ENCODE peak calls at places on chromosome X, in seven cellular contexts. R is spleen, L is transverse colon, W is stomach, U is GM12878, P is K562, M is upper lobe of left lung. Q is an unnamed sample.

GRCh38 chrX:12115377-12115776 is 22.9 kb upstream of the FRMPD4 start:
- DNase-seq in R (no peak), L (no peak), W (no peak), U (no peak), P (peak; percentile 2), M (no peak), Q (no peak)

GRCh38 chrX:68443155-68443868 is 10.0 kb upstream of the OPHN1 start:
- DNase-seq in R (no peak), L (no peak), W (no peak), U (peak; percentile 9), P (no peak), M (peak; percentile 26), Q (no peak)

GRCh38 chrX:22922961-22923360 is 76.8 kb upstream of the DDX53 start:
- DNase-seq in R (no peak), L (no peak), W (no peak), U (no peak), P (no peak), M (no peak), Q (no peak)

GRCh38 chrX:120549483-120550452 is 11.0 kb downstream of the CUL4B start:
- DNase-seq in R (no peak), L (no peak), W (no peak), U (no peak), P (peak; percentile 69), M (no peak), Q (no peak)

GRCh38 chrX:56233682-56234081 is 1.5 kb downstream of the KLF8 start:
- DNase-seq in R (no peak), L (peak; percentile 45), W (no peak), U (peak; percentile 60), P (peak; percentile 2), M (peak; percentile 83), Q (no peak)

GRCh38 chrX:9940397-9940796 is 26.8 kb upstream of the CLDN34 start:
- DNase-seq in R (no peak), L (no peak), W (no peak), U (no peak), P (peak; percentile 0), M (no peak), Q (no peak)

GRCh38 chrX:119512145-119512800 is 44.0 kb downstream of the SLC25A5 start:
- DNase-seq in R (no peak), L (peak; percentile 70), W (peak; percentile 71), U (no peak), P (peak; percentile 80), M (peak; percentile 73), Q (no peak)

GRCh38 chrX:1466971-1467561 is 14.4 kb upstream of the ASMTL start:
- DNase-seq in R (peak; percentile 87), L (peak; percentile 69), W (peak; percentile 38), U (no peak), P (no peak), M (no peak), Q (peak; percentile 58)

GRCh38 chrX:155242300-155242699 is 22.0 kb downstream of the RAB39B start:
- DNase-seq in R (no peak), L (no peak), W (no peak), U (no peak), P (no peak), M (no peak), Q (no peak)

GRCh38 chrX:100895365-100896075 is 21.4 kb upstream of the NOX1 start:
- DNase-seq in R (no peak), L (peak; percentile 28), W (peak; percentile 33), U (no peak), P (peak; percentile 50), M (peak; percentile 23), Q (no peak)

GRCh38 chrX:43386872-43387271 is 269.2 kb upstream of the MAOA start:
- DNase-seq in R (no peak), L (no peak), W (no peak), U (no peak), P (no peak), M (no peak), Q (no peak)

GRCh38 chrX:9351112-9351511 is 113.7 kb upstream of the TBL1X start:
- DNase-seq in R (no peak), L (no peak), W (no peak), U (no peak), P (no peak), M (no peak), Q (no peak)

GRCh38 chrX:17405225-17405969 is 30.4 kb downstream of the NHS start:
- DNase-seq in R (no peak), L (no peak), W (no peak), U (no peak), P (no peak), M (no peak), Q (no peak)

GRCh38 chrX:145620666-145621065 is 197.0 kb upstream of the SLITRK2 start:
- DNase-seq in R (no peak), L (no peak), W (no peak), U (no peak), P (no peak), M (no peak), Q (no peak)

GRCh38 chrX:37883196-37883595 is 35.8 kb upstream of the DYNLT3 start:
- DNase-seq in R (no peak), L (no peak), W (no peak), U (no peak), P (no peak), M (no peak), Q (no peak)

GRCh38 chrX:150269613-150270254 is 93.4 kb upstream of the MAMLD1 start:
- DNase-seq in R (no peak), L (no peak), W (peak; percentile 71), U (no peak), P (no peak), M (no peak), Q (peak; percentile 60)

GRCh38 chrX:97685753-97686152 is 802.0 kb downstream of the RPA4 start:
- DNase-seq in R (no peak), L (no peak), W (no peak), U (no peak), P (peak; percentile 17), M (no peak), Q (no peak)

GRCh38 chrX:16695079-16695676 is 17.3 kb downstream of the CTPS2 start:
- DNase-seq in R (peak; percentile 84), L (peak; percentile 65), W (peak; percentile 72), U (no peak), P (peak; percentile 67), M (peak; percentile 49), Q (no peak)

GRCh38 chrX:56503941-56504673 is 59.3 kb upstream of the UBQLN2 start:
- DNase-seq in R (no peak), L (no peak), W (no peak), U (no peak), P (no peak), M (no peak), Q (no peak)

GRCh38 chrX:138191998-138192397 is 519.5 kb downstream of the FGF13 start:
- DNase-seq in R (no peak), L (no peak), W (no peak), U (no peak), P (peak; percentile 37), M (no peak), Q (no peak)

GRCh38 chrX:14932136-14932535 is 58.9 kb downstream of the MOSPD2 start:
- DNase-seq in R (no peak), L (no peak), W (no peak), U (no peak), P (no peak), M (no peak), Q (no peak)

GRCh38 chrX:1673337-1673736 is 58.5 kb downstream of the ASMT start:
- DNase-seq in R (peak; percentile 47), L (peak; percentile 28), W (no peak), U (no peak), P (peak; percentile 49), M (no peak), Q (no peak)

GRCh38 chrX:133905305-133905704 is 80.1 kb downstream of the GPC3 start:
- DNase-seq in R (no peak), L (no peak), W (no peak), U (no peak), P (no peak), M (no peak), Q (no peak)

DNA sequence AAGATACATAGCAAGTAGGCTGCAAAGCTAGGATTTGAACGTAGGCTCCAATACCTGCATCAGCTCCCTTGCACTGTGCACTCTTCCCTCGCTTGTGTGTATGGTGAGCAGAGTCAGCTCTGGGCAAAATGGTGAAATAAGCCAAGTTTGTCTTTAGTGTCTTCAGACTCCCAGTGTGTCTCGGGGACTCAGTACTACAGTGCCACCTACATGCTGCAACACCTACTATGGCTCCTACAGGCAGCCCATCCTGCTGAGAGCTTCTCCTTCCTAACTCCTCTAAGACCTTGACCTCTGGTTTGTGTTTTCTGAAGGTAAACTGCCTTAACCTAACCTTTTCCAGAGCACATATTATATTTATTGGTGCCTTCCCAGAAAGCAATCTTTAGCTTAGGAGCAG is 42.5 kb downstream of the RTL9 start:
- DNase-seq in R (no peak), L (no peak), W (no peak), U (no peak), P (peak; percentile 65), M (no peak), Q (no peak)
- H3K4me1 ChIP-seq in R (no peaks in the 10 kb centered on the region), L (no peaks in the 10 kb centered on the region), W (no peaks in the 10 kb centered on the region), U (no peaks in the 10 kb centered on the region), P (peaks cover 16% of the 10 kb centered on the region), M (no peaks in the 10 kb centered on the region), Q (peaks cover 5% of the 10 kb centered on the region)

GRCh38 chrX:47556045-47556623 is 4.9 kb upstream of the ARAF start:
- DNase-seq in R (peak; percentile 94), L (peak; percentile 90), W (peak; percentile 89), U (peak; percentile 68), P (peak; percentile 82), M (peak; percentile 95), Q (no peak)
- TF ChIP-seq POLR2AphosphoS5 in R (peak; percentile 82), L (peak; percentile 78), W (peak; percentile 56), U (peak; percentile 81), P (peak; percentile 44), M (peak; percentile 76), Q (peak; percentile 91)

GRCh38 chrX:130001893-130002292 is 19.5 kb downstream of the BCORL1 start:
- DNase-seq in R (no peak), L (no peak), W (no peak), U (no peak), P (peak; percentile 21), M (no peak), Q (no peak)
- TF ChIP-seq CTCF in R (no peak), L (no peak), W (no peak), U (no peak), P (no peak), M (no peak), Q (no peak)

GRCh38 chrX:148568763-148569162 is 68.3 kb downstream of the AFF2 start:
- DNase-seq in R (no peak), L (no peak), W (no peak), U (no peak), P (no peak), M (no peak), Q (no peak)

GRCh38 chrX:148567779-148568178 is 67.4 kb downstream of the AFF2 start:
- DNase-seq in R (no peak), L (no peak), W (no peak), U (no peak), P (peak; percentile 24), M (no peak), Q (no peak)

GRCh38 chrX:148573119-148573518 is 72.7 kb downstream of the AFF2 start:
- DNase-seq in R (no peak), L (no peak), W (no peak), U (no peak), P (peak; percentile 17), M (no peak), Q (no peak)

GRCh38 chrX:148574247-148574973 is 74.0 kb downstream of the AFF2 start:
- DNase-seq in R (no peak), L (no peak), W (no peak), U (peak; percentile 2), P (no peak), M (no peak), Q (no peak)

DNA sequence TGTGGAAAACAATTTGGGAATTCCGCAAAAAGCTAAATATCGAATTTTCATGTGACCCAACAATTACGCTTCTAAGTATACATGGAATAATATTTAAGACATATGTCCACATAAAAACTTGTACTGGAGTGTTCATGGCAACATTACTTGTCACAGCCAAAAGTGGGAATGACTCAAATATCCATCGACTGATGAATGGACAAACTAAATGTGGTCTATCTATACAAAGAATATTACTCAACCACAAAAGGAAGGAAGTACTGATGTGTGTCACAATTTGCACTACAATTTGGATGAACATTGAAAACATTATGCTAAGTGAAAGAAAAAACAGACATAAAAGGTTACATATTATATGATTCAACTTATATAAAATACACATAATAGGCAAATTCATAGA is 71.9 kb downstream of the AFF2 start:
- DNase-seq in R (no peak), L (no peak), W (no peak), U (no peak), P (no peak), M (no peak), Q (no peak)
- H3K4me1 ChIP-seq in R (no peaks in the 10 kb centered on the region), L (no peaks in the 10 kb centered on the region), W (no peaks in the 10 kb centered on the region), U (no peaks in the 10 kb centered on the region), P (no peaks in the 10 kb centered on the region), M (no peaks in the 10 kb centered on the region), Q (no peaks in the 10 kb centered on the region)

Q was measured in vagina.